ENCODE peak calls at places on chromosome 5, in eight cellular contexts. R is activated B cell treated with CpG ODN at 0.5 μM for 24 hours, L is kidney, N is PC-3, X is esophagus muscularis mucosa, J is natural killer cell, I is fibroblast of the aortic adventitia, H is MM.1S. S is an unnamed sample.

GRCh38 chr5:106574820-106575219 is 1095.9 kb downstream of the EFNA5 start:
- DNase-seq in N (no peak), X (no peak), I (no peak), J (no peak), H (no peak), L (no peak), R (no peak), S (no peak)

GRCh38 chr5:45205403-45205961 is 396.7 kb downstream of the MRPS30 start:
- DNase-seq in J (no peak), R (no peak), H (no peak), I (no peak), N (no peak), X (no peak), L (no peak), S (no peak)

GRCh38 chr5:81766611-81767010 is 15.7 kb upstream of the SSBP2 start:
- DNase-seq in J (no peak), X (no peak), N (no peak), I (no peak), H (no peak), L (no peak), R (no peak), S (no peak)

GRCh38 chr5:82363524-82363923 is 85.4 kb upstream of the RPS23 start:
- DNase-seq in H (no peak), I (no peak), X (no peak), N (no peak), L (no peak), R (no peak), J (no peak), S (no peak)

GRCh38 chr5:65142511-65143011 is 339.2 kb downstream of the ADAMTS6 start:
- DNase-seq in H (no peak), J (no peak), X (no peak), R (no peak), N (peak; percentile 37), L (no peak), I (peak; percentile 63), S (no peak)

GRCh38 chr5:26791433-26791832 is 247.0 kb downstream of the CDH9 start:
- DNase-seq in N (no peak), J (no peak), L (no peak), H (no peak), R (no peak), X (no peak), I (no peak), S (no peak)

GRCh38 chr5:21171038-21171437 is 1183.0 kb upstream of the CDH18 start:
- DNase-seq in R (no peak), N (peak; percentile 70), X (no peak), J (no peak), H (no peak), I (no peak), L (no peak), S (no peak)

GRCh38 chr5:108917596-108917995 is 169.9 kb downstream of the FER start:
- DNase-seq in R (no peak), I (peak; percentile 42), X (no peak), J (no peak), L (no peak), H (no peak), N (no peak), S (no peak)

GRCh38 chr5:75435101-75435500 is 76.3 kb downstream of the CERT1 start:
- DNase-seq in R (no peak), I (peak; percentile 17), N (no peak), L (no peak), J (no peak), X (no peak), H (no peak), S (no peak)

GRCh38 chr5:80192507-80193241 is 63.2 kb downstream of the SERINC5 start:
- DNase-seq in N (no peak), R (no peak), I (peak; percentile 50), L (no peak), X (no peak), H (no peak), J (no peak), S (no peak)

GRCh38 chr5:124828731-124829130 is 82.3 kb upstream of the ZNF608 start:
- DNase-seq in J (no peak), I (no peak), N (no peak), L (no peak), X (no peak), H (no peak), R (no peak), S (no peak)

GRCh38 chr5:67152400-67152799 is 44.2 kb downstream of the CD180 start:
- DNase-seq in R (no peak), X (no peak), I (no peak), J (no peak), N (no peak), H (no peak), L (no peak), S (no peak)

GRCh38 chr5:163914911-163915310 is 409.5 kb downstream of the MAT2B start:
- DNase-seq in L (no peak), X (no peak), I (no peak), N (no peak), J (no peak), R (peak; percentile 69), H (no peak), S (no peak)

GRCh38 chr5:65776707-65777141 is 54.7 kb downstream of the NLN start:
- DNase-seq in X (no peak), R (no peak), L (no peak), N (no peak), I (peak; percentile 53), J (no peak), H (no peak), S (no peak)

GRCh38 chr5:98474211-98474610 is 299.3 kb upstream of the RGMB start:
- DNase-seq in H (no peak), R (no peak), I (no peak), X (no peak), J (no peak), N (no peak), L (no peak), S (no peak)

GRCh38 chr5:17951392-17952169 is 317.3 kb downstream of the TAF11L14 start:
- DNase-seq in H (no peak), X (no peak), R (no peak), L (no peak), I (no peak), J (no peak), N (peak; percentile 98), S (peak; percentile 77)

GRCh38 chr5:54024466-54024865 is 285.9 kb downstream of the ARL15 start:
- DNase-seq in X (no peak), L (no peak), J (no peak), N (no peak), I (peak; percentile 42), H (no peak), R (no peak), S (peak; percentile 47)

GRCh38 chr5:34731435-34732232 is 75.5 kb downstream of the RAI14 start:
- DNase-seq in I (no peak), N (no peak), H (no peak), X (no peak), R (no peak), L (no peak), J (no peak), S (no peak)

GRCh38 chr5:67773439-67773988 is 442.0 kb upstream of the PIK3R1 start:
- DNase-seq in H (no peak), R (no peak), X (no peak), N (no peak), J (no peak), I (peak; percentile 79), L (no peak), S (peak; percentile 35)

GRCh38 chr5:177306674-177307543 is 3.3 kb downstream of the PRELID1 start:
- DNase-seq in X (no peak), L (no peak), R (no peak), I (no peak), N (no peak), H (no peak), J (no peak), S (peak; percentile 68)
- TF ChIP-seq CTCF in X (no peak), L (no peak), R (no peak), I (no peak), N (no peak), H (no peak), J (no peak), S (no peak)

GRCh38 chr5:77832938-77833337 is 56.8 kb upstream of the TBCA start:
- DNase-seq in I (no peak), N (no peak), R (no peak), J (no peak), L (no peak), X (peak; percentile 79), H (no peak), S (no peak)

GRCh38 chr5:77832166-77832770 is 56.1 kb upstream of the TBCA start:
- DNase-seq in I (no peak), L (no peak), R (no peak), H (no peak), X (peak; percentile 74), N (no peak), J (no peak), S (no peak)

GRCh38 chr5:77828445-77828844 is 52.3 kb upstream of the TBCA start:
- DNase-seq in I (no peak), N (peak; percentile 22), H (no peak), R (no peak), L (no peak), X (no peak), J (no peak), S (no peak)
- TF ChIP-seq CTCF in I (peak; percentile 36), N (peak; percentile 18), H (no peak), R (no peak), L (no peak), X (no peak), J (no peak), S (peak; percentile 23)

DNA sequence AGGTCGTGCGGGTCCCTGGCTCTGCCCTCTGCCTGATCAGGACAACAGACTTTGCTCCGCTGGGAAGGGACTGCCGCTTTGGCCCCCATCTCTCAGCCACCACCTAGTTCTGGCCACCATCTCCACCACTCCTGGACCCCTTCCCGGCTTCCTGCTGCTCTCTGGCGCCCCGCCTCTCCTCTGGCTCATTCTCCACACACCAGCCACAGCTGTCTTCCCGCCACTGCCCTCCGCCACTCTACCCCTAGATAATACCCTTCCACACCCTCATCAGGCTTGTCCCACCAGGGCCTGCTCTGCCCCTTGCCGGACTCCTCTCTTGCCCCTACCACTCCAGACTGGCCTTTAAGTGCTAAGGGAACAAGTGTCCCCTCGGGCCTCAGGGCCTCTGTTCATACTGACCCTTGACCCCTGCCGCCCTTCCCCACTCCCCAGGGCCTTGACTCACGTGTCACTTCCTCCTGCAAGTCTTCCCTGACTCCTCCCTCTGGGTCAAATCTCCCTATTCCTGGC is 3.0 kb upstream of the CDX1 start:
- DNase-seq in L (no peak), H (no peak), J (no peak), I (peak; percentile 45), X (peak; percentile 94), R (no peak), N (no peak), S (no peak)
- TF ChIP-seq CTCF in L (no peak), H (no peak), J (no peak), I (peak; percentile 49), X (no peak), R (no peak), N (no peak), S (no peak)

DNA sequence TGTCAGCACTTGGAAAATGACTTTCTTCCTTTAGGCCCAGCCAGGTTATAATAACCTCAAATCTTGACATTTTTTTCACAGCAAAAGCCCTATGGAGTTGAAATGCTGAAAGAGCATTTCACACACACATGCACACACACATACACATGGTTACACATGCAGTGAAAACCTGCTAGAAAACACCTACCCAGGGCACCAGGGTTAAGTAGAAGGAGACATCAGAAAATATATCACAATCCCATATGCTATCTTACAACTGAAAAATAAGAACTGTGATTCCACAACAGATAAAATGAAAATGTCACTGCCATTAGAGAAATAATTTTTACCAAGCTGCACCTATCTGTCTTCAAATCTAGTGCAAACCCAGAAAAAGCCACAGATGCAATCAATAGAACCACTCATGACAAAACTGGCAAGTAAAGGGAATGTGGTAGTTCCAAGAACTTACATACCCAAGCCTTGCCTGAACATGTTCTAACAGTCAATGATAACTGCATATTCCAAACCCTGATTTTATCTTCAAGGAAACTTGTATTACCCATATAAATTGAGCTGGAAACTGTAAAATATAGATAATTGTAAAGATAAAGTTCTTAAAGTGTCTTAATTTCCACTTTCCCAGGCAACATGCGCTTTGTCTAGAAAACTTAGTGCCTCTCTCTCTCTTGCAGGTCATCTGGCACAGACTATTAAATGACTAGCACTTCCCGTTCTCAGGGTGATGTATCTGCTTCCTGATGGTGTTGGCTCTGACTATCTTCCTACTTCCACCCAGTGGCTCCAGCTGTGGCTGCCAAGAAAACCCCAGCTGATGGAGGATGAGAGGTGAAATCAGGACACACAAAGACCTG is 250.2 kb upstream of the PTGER4 start:
- DNase-seq in R (no peak), L (peak; percentile 73), J (no peak), H (no peak), I (peak; percentile 56), N (peak; percentile 86), X (no peak), S (peak; percentile 59)
- TF ChIP-seq CTCF in R (no peak), L (no peak), J (no peak), H (no peak), I (no peak), N (no peak), X (no peak), S (no peak)